ENCODE peak calls at places on chromosomes 1 and 21, in seven cellular contexts. O is choroid plexus epithelial cell; S is colonic mucosa; L is CD8-positive, alpha-beta memory T cell; H is ovary; V is stomach; T is lower leg skin. X is an unnamed sample.

GRCh38 chr1:11045428-11046269 is 1.4 kb downstream of the MASP2 start:
- DNase-seq in V (no peak), O (no peak), H (no peak), L (no peak), S (no peak), T (no peak), X (no peak)

GRCh38 chr1:6454856-6455751 is 10.9 kb downstream of the TNFRSF25 start:
- DNase-seq in H (no peak), O (no peak), T (no peak), V (no peak), L (peak), S (no peak), X (no peak)

GRCh38 chr21:42080788-42081083 is 9.6 kb downstream of the UMODL1 start:
- DNase-seq in L (no peak), O (peak), S (no peak), T (peak), V (no peak), H (no peak), X (no peak)

GRCh38 chr1:27300341-27301051 is 21.5 kb upstream of the TMEM222 start:
- DNase-seq in L (peak), O (peak), V (peak), H (peak), S (peak), T (peak), X (peak)

GRCh38 chr1:178768423-178768822 is 43.4 kb downstream of the RALGPS2 start:
- DNase-seq in V (no peak), H (no peak), L (peak), O (peak), S (no peak), T (no peak), X (no peak)

GRCh38 chr1:152577168-152577567 is 3.1 kb downstream of the LCE3D start:
- DNase-seq in H (no peak), V (no peak), T (no peak), S (no peak), L (no peak), O (no peak), X (no peak)

GRCh38 chr1:231594749-231595148 is 31.8 kb upstream of the DISC1 start:
- DNase-seq in O (no peak), S (peak), L (no peak), T (no peak), V (no peak), H (no peak), X (peak)

GRCh38 chr1:46062651-46063319 is 69.6 kb downstream of the PIK3R3 start:
- DNase-seq in H (no peak), T (no peak), V (no peak), O (peak), S (peak), L (peak), X (no peak)

GRCh38 chr1:102891868-102892625 is 216.3 kb downstream of the COL11A1 start:
- DNase-seq in O (peak), H (no peak), V (no peak), T (no peak), S (no peak), L (no peak), X (no peak)

GRCh38 chr1:220527279-220528048 is 472 bp upstream of the MARK1 start:
- DNase-seq in L (no peak), T (peak), O (peak), S (peak), H (no peak), V (no peak), X (peak)

GRCh38 chr1:117607471-117607870 is 1.6 kb downstream of the TENT5C start:
- DNase-seq in H (peak), L (peak), S (peak), O (no peak), V (peak), T (no peak), X (peak)

GRCh38 chr1:78490861-78491310 is at the start of gene PTGFR:
- DNase-seq in V (no peak), S (peak), T (peak), L (no peak), H (peak), O (peak), X (no peak)

GRCh38 chr21:41675574-41675973 is 91.3 kb downstream of the RIPK4 start:
- DNase-seq in V (no peak), T (no peak), O (no peak), S (no peak), L (no peak), H (no peak), X (no peak)

GRCh38 chr1:39995973-39996393 is 41.0 kb downstream of the MFSD2A start:
- DNase-seq in S (no peak), T (no peak), L (peak), H (no peak), O (no peak), V (no peak), X (no peak)

GRCh38 chr1:202649553-202650392 is 60.5 kb downstream of the SYT2 start:
- DNase-seq in V (no peak), H (no peak), L (no peak), T (no peak), O (no peak), S (no peak), X (no peak)

GRCh38 chr1:53614231-53615021 is 124.5 kb downstream of the GLIS1 start:
- DNase-seq in T (no peak), O (no peak), S (no peak), H (no peak), V (peak), L (no peak), X (no peak)

GRCh38 chr1:37537378-37537777 is 16.7 kb downstream of the SNIP1 start:
- DNase-seq in L (no peak), V (peak), S (no peak), T (no peak), O (peak), H (no peak), X (no peak)

GRCh38 chr1:218281285-218281684 is 3.8 kb upstream of the RRP15 start:
- DNase-seq in L (no peak), H (no peak), T (no peak), S (no peak), V (no peak), O (no peak), X (no peak)

GRCh38 chr1:111618953-111619634 is 495 bp upstream of the RAP1A start:
- DNase-seq in S (no peak), L (no peak), T (no peak), O (no peak), H (no peak), V (no peak), X (peak)

GRCh38 chr1:78401148-78401547 is 89.6 kb upstream of the PTGFR start:
- DNase-seq in S (no peak), L (no peak), V (no peak), H (no peak), T (no peak), O (peak), X (no peak)

GRCh38 chr1:3776231-3777030 is 3.9 kb downstream of the SMIM1 start:
- DNase-seq in S (no peak), H (no peak), T (no peak), O (no peak), V (no peak), L (no peak), X (no peak)

GRCh38 chr1:63640633-63641567 is 47.7 kb downstream of the PGM1 start:
- DNase-seq in V (no peak), O (no peak), L (no peak), H (no peak), T (no peak), S (peak), X (no peak)

GRCh38 chr1:157410457-157410856 is 141.9 kb downstream of the FCRL5 start:
- DNase-seq in L (no peak), O (no peak), T (no peak), V (no peak), H (no peak), S (peak), X (no peak)

GRCh38 chr1:110783292-110783918 is 89.5 kb upstream of the CD53 start:
- DNase-seq in O (peak), V (peak), T (peak), H (no peak), L (peak), S (peak), X (no peak)

GRCh38 chr1:223718850-223719249 is 6.5 kb downstream of the CAPN2 start:
- DNase-seq in S (no peak), T (no peak), L (no peak), H (no peak), V (no peak), O (peak), X (no peak)

GRCh38 chr1:42952353-42953001 is 6.2 kb downstream of the SLC2A1 start:
- DNase-seq in H (no peak), S (no peak), O (peak), V (no peak), T (no peak), L (no peak), X (no peak)
- H3K4me3 ChIP-seq in H (no peak), S (no peak), O (no peak), V (no peak), T (no peak), L (peak), X (no peak)

GRCh38 chr1:216722841-216723240 is 388 bp downstream of the ESRRG start:
- DNase-seq in S (peak), O (no peak), H (no peak), V (no peak), T (no peak), L (no peak), X (no peak)
- H3K4me3 ChIP-seq in S (no peak), O (no peak), H (no peak), V (peak), T (no peak), L (no peak), X (no peak)

DNA sequence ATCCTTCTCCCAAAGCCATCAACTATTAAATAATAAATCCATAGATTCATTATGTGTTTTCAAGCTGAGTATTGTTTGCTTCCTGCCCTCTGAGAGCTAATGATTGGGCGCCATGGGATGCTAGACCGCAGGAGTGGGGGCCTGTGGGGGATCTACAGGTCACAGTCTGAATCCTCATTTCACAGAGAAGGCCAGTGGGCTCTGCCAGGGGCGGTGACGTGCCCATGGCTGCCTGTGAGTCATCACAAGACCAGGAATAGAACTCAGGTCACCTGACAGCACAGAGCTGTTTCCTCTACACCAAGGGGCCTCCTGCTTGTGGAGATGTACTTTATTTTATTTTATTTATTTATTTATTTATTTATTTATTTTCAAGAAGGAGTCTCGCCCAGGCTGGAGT is 15.0 kb downstream of the IL6R start:
- DNase-seq in T (peak), H (peak), V (peak), L (no peak), O (peak), S (peak), X (peak)
- H3K4me3 ChIP-seq in T (no peak), H (no peak), V (no peak), L (peak), O (no peak), S (no peak), X (no peak)

GRCh38 chr1:119829636-119830035 is 18.4 kb upstream of the REG4 start:
- DNase-seq in T (no peak), L (no peak), O (peak), V (no peak), S (no peak), H (no peak), X (no peak)
- H3K4me3 ChIP-seq in T (no peak), L (no peak), O (no peak), V (no peak), S (no peak), H (no peak), X (no peak)

DNA sequence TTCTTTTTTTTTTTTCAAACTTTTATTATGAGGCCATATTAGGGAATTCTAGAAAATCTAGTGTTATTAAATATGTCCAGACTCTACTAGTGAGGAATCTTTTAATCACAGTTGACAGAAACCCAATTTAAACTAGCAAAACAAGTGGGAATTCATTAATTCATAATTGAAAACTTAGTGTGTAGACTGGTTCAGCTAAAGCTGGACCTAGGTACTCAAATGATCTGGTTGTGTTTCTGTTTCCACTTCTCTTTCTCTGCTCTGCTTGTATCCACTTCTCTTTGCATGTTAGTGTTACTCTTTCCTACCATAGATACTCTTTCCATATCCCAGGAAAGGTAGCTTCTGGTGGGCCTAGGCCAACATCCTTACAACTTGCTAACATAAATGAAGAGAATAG is 81.2 kb upstream of the HIVEP3 start:
- DNase-seq in V (no peak), O (no peak), H (no peak), T (no peak), S (no peak), L (no peak), X (no peak)
- H3K4me3 ChIP-seq in V (no peak), O (no peak), H (no peak), T (no peak), S (no peak), L (no peak), X (no peak)

GRCh38 chr21:37294674-37295073 is 27.5 kb upstream of the VPS26C start:
- DNase-seq in S (no peak), T (no peak), H (no peak), L (no peak), V (no peak), O (no peak), X (no peak)

GRCh38 chr21:37297364-37297763 is 30.2 kb upstream of the VPS26C start:
- DNase-seq in T (no peak), H (no peak), S (no peak), L (no peak), O (no peak), V (no peak), X (no peak)

DNA sequence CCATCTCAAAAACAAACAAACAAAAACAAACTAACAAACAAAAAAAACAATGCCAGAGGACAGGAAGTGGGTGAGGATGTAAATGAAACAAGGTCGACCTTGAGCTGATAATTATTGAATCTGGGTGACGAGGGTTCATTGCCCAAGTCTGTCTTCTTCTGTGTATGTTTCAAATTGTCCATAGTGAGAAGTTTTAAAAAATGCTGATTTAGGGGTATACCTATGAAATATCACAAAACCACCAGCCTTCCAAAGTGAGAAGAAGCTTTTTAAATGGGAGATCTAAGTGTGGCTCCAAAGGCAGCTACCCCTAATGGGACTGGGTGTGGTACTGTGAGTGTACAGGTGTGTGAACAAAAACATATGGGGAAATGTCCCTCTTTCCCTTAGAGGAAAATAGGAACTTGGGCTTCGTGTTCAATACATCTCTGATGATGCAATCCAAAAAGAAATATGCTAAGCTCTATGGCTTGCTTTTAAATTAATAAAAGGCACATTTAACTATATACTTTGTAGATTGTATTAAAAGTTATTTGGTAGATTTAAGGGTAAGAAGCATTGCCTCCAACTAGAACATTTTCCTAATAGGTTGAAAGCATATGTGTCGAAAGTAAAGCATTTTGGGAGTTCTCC is 33.1 kb upstream of the VPS26C start:
- DNase-seq in H (no peak), V (no peak), L (no peak), O (no peak), S (no peak), T (no peak), X (no peak)
- H3K4me3 ChIP-seq in H (no peak), V (no peak), L (no peak), O (no peak), S (no peak), T (no peak), X (no peak)

GRCh38 chr21:14273736-14274538 is 58.0 kb downstream of the RBM11 start:
- DNase-seq in L (no peak), H (peak), V (peak), S (peak), T (no peak), O (peak), X (peak)
- H3K4me3 ChIP-seq in L (no peak), H (no peak), V (peak), S (peak), T (no peak), O (peak), X (no peak)